ENCODE peak calls at places on chromosome 19, in five cellular contexts. One of them, this sample, is unnamed.

GRCh38 chr19:29546583-29547190 is 20.9 kb downstream of the VSTM2B start:
- DNase-seq in prostate gland: no peak
- DNase-seq in tibial nerve: no peak
- DNase-seq in AG04450: no peak
- DNase-seq in OCI-LY7: no peak
- DNase-seq in this sample: no peak

GRCh38 chr19:2624537-2625091 is 77.9 kb downstream of the GNG7 start:
- DNase-seq in OCI-LY7: peak
- DNase-seq in AG04450: no peak
- DNase-seq in prostate gland: no peak
- DNase-seq in tibial nerve: no peak
- DNase-seq in this sample: no peak

GRCh38 chr19:4980838-4981680 is 12.1 kb downstream of the KDM4B start:
- DNase-seq in tibial nerve: no peak
- DNase-seq in AG04450: no peak
- DNase-seq in prostate gland: no peak
- DNase-seq in OCI-LY7: no peak
- DNase-seq in this sample: no peak

GRCh38 chr19:16325671-16326400 is 1.2 kb downstream of the KLF2 start:
- DNase-seq in tibial nerve: no peak
- DNase-seq in AG04450: no peak
- DNase-seq in prostate gland: no peak
- DNase-seq in OCI-LY7: peak
- DNase-seq in this sample: no peak

GRCh38 chr19:19063183-19064097 is at the start of gene SLC25A42:
- DNase-seq in prostate gland: peak
- DNase-seq in AG04450: peak
- DNase-seq in tibial nerve: peak
- DNase-seq in OCI-LY7: peak
- DNase-seq in this sample: peak

GRCh38 chr19:44856438-44857083 is 10.5 kb downstream of the NECTIN2 start:
- DNase-seq in OCI-LY7: no peak
- DNase-seq in AG04450: no peak
- DNase-seq in prostate gland: no peak
- DNase-seq in tibial nerve: no peak
- DNase-seq in this sample: peak

GRCh38 chr19:50790898-50791562 is 815 bp downstream of the ACP4 start:
- DNase-seq in OCI-LY7: no peak
- DNase-seq in AG04450: no peak
- DNase-seq in prostate gland: no peak
- DNase-seq in tibial nerve: no peak
- DNase-seq in this sample: no peak

GRCh38 chr19:4337906-4338440 is 654 bp downstream of the STAP2 start:
- DNase-seq in tibial nerve: no peak
- DNase-seq in OCI-LY7: no peak
- DNase-seq in AG04450: no peak
- DNase-seq in prostate gland: no peak
- DNase-seq in this sample: peak

GRCh38 chr19:7515091-7515470 is 822 bp upstream of the ZNF358 start:
- DNase-seq in prostate gland: no peak
- DNase-seq in tibial nerve: no peak
- DNase-seq in OCI-LY7: no peak
- DNase-seq in AG04450: no peak
- DNase-seq in this sample: peak

GRCh38 chr19:52140077-52140710 is 456 bp upstream of the ZNF616 start:
- DNase-seq in tibial nerve: peak
- DNase-seq in OCI-LY7: no peak
- DNase-seq in AG04450: no peak
- DNase-seq in prostate gland: peak
- DNase-seq in this sample: peak

GRCh38 chr19:47419037-47419783 is at the start of gene MEIS3:
- DNase-seq in OCI-LY7: no peak
- DNase-seq in tibial nerve: no peak
- DNase-seq in prostate gland: no peak
- DNase-seq in AG04450: no peak
- DNase-seq in this sample: no peak

GRCh38 chr19:51521796-51522195 is 9.7 kb downstream of the SIGLEC6 start:
- DNase-seq in prostate gland: no peak
- DNase-seq in OCI-LY7: no peak
- DNase-seq in AG04450: no peak
- DNase-seq in tibial nerve: no peak
- DNase-seq in this sample: no peak

GRCh38 chr19:50720921-50721291 is 1.3 kb upstream of the SHANK1 start:
- DNase-seq in tibial nerve: no peak
- DNase-seq in prostate gland: no peak
- DNase-seq in AG04450: no peak
- DNase-seq in OCI-LY7: no peak
- DNase-seq in this sample: peak

GRCh38 chr19:35112995-35113693 is 2.5 kb upstream of the FXYD3 start:
- DNase-seq in prostate gland: no peak
- DNase-seq in AG04450: no peak
- DNase-seq in OCI-LY7: no peak
- DNase-seq in tibial nerve: no peak
- DNase-seq in this sample: no peak

GRCh38 chr19:29878973-29879654 is 62.9 kb upstream of the URI1 start:
- DNase-seq in tibial nerve: peak
- DNase-seq in prostate gland: no peak
- DNase-seq in AG04450: no peak
- DNase-seq in OCI-LY7: peak
- DNase-seq in this sample: peak

GRCh38 chr19:39130337-39131254 is 5.0 kb downstream of the PAK4 start:
- DNase-seq in AG04450: no peak
- DNase-seq in prostate gland: peak
- DNase-seq in OCI-LY7: no peak
- DNase-seq in tibial nerve: no peak
- DNase-seq in this sample: no peak

GRCh38 chr19:43105496-43105895 is 23.0 kb upstream of the PSG2 start:
- DNase-seq in prostate gland: no peak
- DNase-seq in tibial nerve: no peak
- DNase-seq in AG04450: no peak
- DNase-seq in OCI-LY7: no peak
- DNase-seq in this sample: peak

GRCh38 chr19:45779231-45780145 is 2.8 kb downstream of the DMPK start:
- DNase-seq in tibial nerve: peak
- DNase-seq in OCI-LY7: peak
- DNase-seq in prostate gland: peak
- DNase-seq in AG04450: no peak
- DNase-seq in this sample: peak

GRCh38 chr19:47305309-47305751 is 4.3 kb upstream of the C5AR1 start:
- DNase-seq in prostate gland: no peak
- DNase-seq in OCI-LY7: peak
- DNase-seq in tibial nerve: peak
- DNase-seq in AG04450: peak
- DNase-seq in this sample: peak

GRCh38 chr19:35549879-35550523 is 4.6 kb downstream of the TMEM147 start:
- DNase-seq in prostate gland: peak
- DNase-seq in AG04450: no peak
- DNase-seq in tibial nerve: no peak
- DNase-seq in OCI-LY7: no peak
- DNase-seq in this sample: no peak

GRCh38 chr19:23190341-23190740 is 59.9 kb downstream of the ZNF724 start:
- DNase-seq in OCI-LY7: no peak
- DNase-seq in prostate gland: no peak
- DNase-seq in AG04450: no peak
- DNase-seq in tibial nerve: no peak
- DNase-seq in this sample: no peak

GRCh38 chr19:45496349-45496953 is 396 bp downstream of the RTN2 start:
- DNase-seq in tibial nerve: no peak
- DNase-seq in OCI-LY7: no peak
- DNase-seq in prostate gland: no peak
- DNase-seq in AG04450: no peak
- DNase-seq in this sample: no peak

GRCh38 chr19:3801412-3802096 is 15.4 kb upstream of the MATK start:
- DNase-seq in AG04450: no peak
- DNase-seq in tibial nerve: no peak
- DNase-seq in prostate gland: peak
- DNase-seq in OCI-LY7: no peak
- DNase-seq in this sample: no peak

GRCh38 chr19:47609885-47610545 is 1.1 kb downstream of the BICRA start:
- DNase-seq in prostate gland: no peak
- DNase-seq in OCI-LY7: peak
- DNase-seq in tibial nerve: no peak
- DNase-seq in AG04450: no peak
- DNase-seq in this sample: peak

GRCh38 chr19:54319049-54319448 is 6.1 kb upstream of the LILRA5 start:
- DNase-seq in AG04450: no peak
- DNase-seq in OCI-LY7: peak
- DNase-seq in prostate gland: no peak
- DNase-seq in tibial nerve: no peak
- DNase-seq in this sample: no peak

GRCh38 chr19:7679017-7679720 is 1.5 kb upstream of the TRAPPC5 start:
- DNase-seq in prostate gland: peak
- DNase-seq in tibial nerve: no peak
- DNase-seq in OCI-LY7: peak
- DNase-seq in AG04450: no peak
- DNase-seq in this sample: no peak

GRCh38 chr19:17560205-17560595 is 4.8 kb downstream of the COLGALT1 start:
- DNase-seq in AG04450: peak
- DNase-seq in tibial nerve: no peak
- DNase-seq in OCI-LY7: no peak
- DNase-seq in prostate gland: no peak
- DNase-seq in this sample: peak

GRCh38 chr19:29666634-29667389 is 1.6 kb downstream of the PLEKHF1 start:
- DNase-seq in OCI-LY7: no peak
- DNase-seq in tibial nerve: peak
- DNase-seq in prostate gland: peak
- DNase-seq in AG04450: no peak
- DNase-seq in this sample: peak

GRCh38 chr19:28443361-28443760 is 769.6 kb downstream of the UQCRFS1 start:
- DNase-seq in prostate gland: no peak
- DNase-seq in OCI-LY7: no peak
- DNase-seq in AG04450: no peak
- DNase-seq in tibial nerve: no peak
- DNase-seq in this sample: no peak
- H3K27ac ChIP-seq in prostate gland: no peak
- H3K27ac ChIP-seq in OCI-LY7: no peak
- H3K27ac ChIP-seq in AG04450: no peak
- H3K27ac ChIP-seq in tibial nerve: no peak
- H3K27ac ChIP-seq in this sample: no peak

DNA sequence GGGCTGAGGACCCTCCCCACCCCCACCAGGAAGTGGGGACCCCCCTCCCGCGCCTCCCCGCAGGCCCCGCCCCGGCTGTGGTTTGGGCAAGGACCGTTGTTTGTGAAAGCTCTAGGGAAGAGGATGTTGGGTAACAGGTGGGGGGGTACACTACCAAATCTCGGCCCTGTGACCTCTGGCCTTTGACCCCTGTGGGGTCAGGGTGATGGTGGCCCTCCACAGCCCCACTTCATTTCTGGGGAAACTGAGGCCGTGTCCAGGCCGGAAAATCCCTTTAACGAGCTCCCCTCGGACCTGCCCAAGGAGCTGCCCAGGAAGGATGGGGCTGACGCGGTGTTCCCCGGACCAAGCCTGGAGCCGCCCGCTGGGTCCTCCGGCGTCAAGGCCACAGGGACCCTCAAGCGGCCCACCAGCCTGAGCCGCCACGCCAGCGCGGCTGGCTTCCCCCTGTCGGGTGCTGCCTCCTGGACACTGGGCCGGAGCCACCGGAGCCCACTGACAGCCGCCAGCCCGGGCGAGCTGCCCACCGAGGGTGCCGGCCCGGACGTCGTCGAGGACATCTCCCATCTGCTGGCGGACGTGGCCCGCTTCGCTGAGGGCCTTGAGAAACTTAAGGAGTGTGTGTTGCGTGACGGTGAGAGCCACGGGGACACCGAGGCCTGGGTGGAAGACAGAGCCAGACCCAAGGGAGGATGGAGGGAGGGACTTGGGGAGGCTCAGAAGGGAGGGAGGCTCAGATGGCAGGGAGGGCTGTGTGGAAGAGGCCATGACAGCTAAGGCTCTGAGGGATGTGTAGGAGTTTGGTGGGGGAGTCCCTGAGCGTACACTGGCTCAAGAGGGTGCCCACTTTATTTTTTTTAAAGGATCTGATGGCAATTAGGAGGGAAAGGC is 1.4 kb downstream of the ARHGAP45 start:
- DNase-seq in prostate gland: no peak
- DNase-seq in AG04450: no peak
- DNase-seq in tibial nerve: peak
- DNase-seq in OCI-LY7: peak
- DNase-seq in this sample: no peak
- H3K4me3 ChIP-seq in prostate gland: peak
- H3K4me3 ChIP-seq in AG04450: no peak
- H3K4me3 ChIP-seq in tibial nerve: peak
- H3K4me3 ChIP-seq in OCI-LY7: peak
- H3K4me3 ChIP-seq in this sample: no peak

GRCh38 chr19:6378036-6378435 is 2.3 kb upstream of the PSPN start:
- DNase-seq in tibial nerve: no peak
- DNase-seq in prostate gland: no peak
- DNase-seq in AG04450: peak
- DNase-seq in OCI-LY7: no peak
- DNase-seq in this sample: peak
- H3K27ac ChIP-seq in tibial nerve: no peak
- H3K27ac ChIP-seq in prostate gland: no peak
- H3K27ac ChIP-seq in AG04450: no peak
- H3K27ac ChIP-seq in OCI-LY7: no peak
- H3K27ac ChIP-seq in this sample: no peak

GRCh38 chr19:1468274-1469199 is 10.5 kb downstream of the C19orf25 start:
- DNase-seq in prostate gland: no peak
- DNase-seq in OCI-LY7: peak
- DNase-seq in AG04450: no peak
- DNase-seq in tibial nerve: no peak
- DNase-seq in this sample: peak
- H3K4me3 ChIP-seq in prostate gland: peak
- H3K4me3 ChIP-seq in OCI-LY7: no peak
- H3K4me3 ChIP-seq in AG04450: no peak
- H3K4me3 ChIP-seq in tibial nerve: peak
- H3K4me3 ChIP-seq in this sample: no peak

GRCh38 chr19:33303791-33304759 is 1.7 kb upstream of the CEBPA start:
- DNase-seq in OCI-LY7: no peak
- DNase-seq in tibial nerve: no peak
- DNase-seq in AG04450: no peak
- DNase-seq in prostate gland: peak
- DNase-seq in this sample: no peak
- H3K27ac ChIP-seq in OCI-LY7: no peak
- H3K27ac ChIP-seq in tibial nerve: peak
- H3K27ac ChIP-seq in AG04450: no peak
- H3K27ac ChIP-seq in prostate gland: peak
- H3K27ac ChIP-seq in this sample: no peak

GRCh38 chr19:710767-711166 is 2.0 kb downstream of the PALM start:
- DNase-seq in tibial nerve: no peak
- DNase-seq in AG04450: no peak
- DNase-seq in prostate gland: no peak
- DNase-seq in OCI-LY7: no peak
- DNase-seq in this sample: peak

GRCh38 chr19:709965-710714 is 1.4 kb downstream of the PALM start:
- DNase-seq in tibial nerve: no peak
- DNase-seq in OCI-LY7: no peak
- DNase-seq in AG04450: no peak
- DNase-seq in prostate gland: no peak
- DNase-seq in this sample: no peak

GRCh38 chr19:708154-709141 is at the start of gene PALM:
- DNase-seq in tibial nerve: no peak
- DNase-seq in AG04450: no peak
- DNase-seq in prostate gland: peak
- DNase-seq in OCI-LY7: no peak
- DNase-seq in this sample: no peak

GRCh38 chr19:711224-711623 is 2.5 kb downstream of the PALM start:
- DNase-seq in AG04450: no peak
- DNase-seq in prostate gland: no peak
- DNase-seq in OCI-LY7: no peak
- DNase-seq in tibial nerve: no peak
- DNase-seq in this sample: no peak

GRCh38 chr19:709196-709964 is 645 bp downstream of the PALM start:
- DNase-seq in prostate gland: no peak
- DNase-seq in AG04450: no peak
- DNase-seq in tibial nerve: no peak
- DNase-seq in OCI-LY7: no peak
- DNase-seq in this sample: no peak
- H3K4me3 ChIP-seq in prostate gland: peak
- H3K4me3 ChIP-seq in AG04450: peak
- H3K4me3 ChIP-seq in tibial nerve: peak
- H3K4me3 ChIP-seq in OCI-LY7: no peak
- H3K4me3 ChIP-seq in this sample: peak

This sample was measured in fibroblast of lung.